ENCODE peak calls at places on chromosomes 13 and 19, in six cellular contexts. Y, R, N, L, I and J are unnamed samples.

GRCh38 chr19:38900816-38901215 is 1.0 kb downstream of the NFKBIB start:
- DNase-seq in Y (no peak), N (no peak), R (no peak), L (no peak), I (no peak), J (no peak)

GRCh38 chr19:6737284-6737872 is at the start of gene GPR108:
- DNase-seq in I (peak; percentile 99), L (peak; percentile 100), N (peak; percentile 99), R (peak; percentile 100), Y (peak; percentile 100), J (peak; percentile 99)

GRCh38 chr19:55179570-55180484 is at the start of gene SYT5:
- DNase-seq in I (peak; percentile 48), L (no peak), N (peak; percentile 45), R (no peak), Y (no peak), J (peak; percentile 69)

GRCh38 chr19:33670398-33670797 is 48.6 kb downstream of the CHST8 start:
- DNase-seq in N (no peak), Y (no peak), I (no peak), R (no peak), L (no peak), J (no peak)

GRCh38 chr13:101621099-101621498 is 168.6 kb downstream of the ITGBL1 start:
- DNase-seq in Y (no peak), L (no peak), I (no peak), N (no peak), R (no peak), J (no peak)

GRCh38 chr13:34349091-34349722 is 531.3 kb downstream of the RFC3 start:
- DNase-seq in R (no peak), L (peak; percentile 76), Y (peak; percentile 97), N (no peak), I (peak; percentile 41), J (no peak)

GRCh38 chr13:70162141-70162540 is 53.9 kb upstream of the KLHL1 start:
- DNase-seq in I (no peak), L (no peak), R (no peak), N (no peak), Y (no peak), J (no peak)

GRCh38 chr19:46955114-46955812 is 64.4 kb upstream of the NPAS1 start:
- DNase-seq in N (no peak), L (no peak), R (no peak), Y (peak; percentile 41), I (no peak), J (no peak)

GRCh38 chr19:35006342-35006998 is 6.3 kb downstream of the GRAMD1A start:
- DNase-seq in L (no peak), Y (peak; percentile 42), N (no peak), R (peak; percentile 74), I (no peak), J (no peak)

GRCh38 chr19:32197896-32198882 is 147.2 kb upstream of the ZNF507 start:
- DNase-seq in Y (no peak), R (no peak), I (no peak), N (no peak), L (no peak), J (no peak)

GRCh38 chr13:72638059-72638815 is 89.2 kb downstream of the MZT1 start:
- DNase-seq in N (no peak), I (no peak), Y (no peak), L (no peak), R (no peak), J (no peak)

GRCh38 chr13:33723365-33723764 is 94.6 kb upstream of the RFC3 start:
- DNase-seq in I (no peak), N (no peak), R (no peak), L (no peak), Y (peak; percentile 26), J (no peak)

GRCh38 chr13:83884141-83884540 is 1.9 kb upstream of the SLITRK1 start:
- DNase-seq in R (no peak), N (no peak), Y (peak; percentile 7), I (no peak), L (no peak), J (no peak)

GRCh38 chr13:72500851-72501250 is 226.6 kb downstream of the MZT1 start:
- DNase-seq in I (no peak), N (no peak), R (no peak), Y (no peak), L (no peak), J (no peak)

GRCh38 chr13:100349594-100349993 is 239.0 kb downstream of the GGACT start:
- DNase-seq in N (no peak), I (no peak), R (no peak), Y (no peak), L (no peak), J (no peak)

GRCh38 chr19:34767967-34768366 is 5.0 kb downstream of the ZNF599 start:
- DNase-seq in Y (no peak), I (no peak), N (no peak), R (no peak), L (no peak), J (no peak)

GRCh38 chr13:105410602-105411001 is 1124.9 kb downstream of the EFNB2 start:
- DNase-seq in I (peak; percentile 62), L (peak; percentile 25), N (no peak), R (peak; percentile 79), Y (peak; percentile 41), J (no peak)

GRCh38 chr13:79434578-79434977 is 28.5 kb upstream of the RBM26 start:
- DNase-seq in Y (peak; percentile 62), N (no peak), I (no peak), L (no peak), R (no peak), J (no peak)

GRCh38 chr19:9313756-9314155 is 4.1 kb upstream of the ZNF699 start:
- DNase-seq in I (no peak), L (no peak), R (no peak), N (no peak), Y (no peak), J (no peak)

GRCh38 chr19:39941615-39942507 is 7.4 kb upstream of the FCGBP start:
- DNase-seq in R (no peak), N (no peak), I (no peak), L (peak; percentile 43), Y (peak; percentile 15), J (peak; percentile 49)

GRCh38 chr13:110023729-110024645 is 237.6 kb upstream of the IRS2 start:
- DNase-seq in R (no peak), L (no peak), Y (peak; percentile 53), I (peak; percentile 47), N (no peak), J (no peak)

GRCh38 chr19:43768273-43769050 is 12.3 kb downstream of the KCNN4 start:
- DNase-seq in L (no peak), R (no peak), Y (peak; percentile 34), I (no peak), N (no peak), J (no peak)

GRCh38 chr19:14381689-14382474 is 638 bp downstream of the ADGRE5 start:
- DNase-seq in Y (peak; percentile 55), N (peak; percentile 59), R (peak; percentile 84), I (peak; percentile 40), L (no peak), J (peak; percentile 72)

GRCh38 chr13:21322988-21323387 is 136.1 kb downstream of the ZDHHC20 start:
- DNase-seq in R (no peak), L (no peak), Y (no peak), I (no peak), N (no peak), J (no peak)

GRCh38 chr13:30708541-30708940 is 26.8 kb upstream of the ALOX5AP start:
- DNase-seq in L (no peak), N (no peak), Y (no peak), I (no peak), R (no peak), J (no peak)

GRCh38 chr13:51444922-51445321 is 7.9 kb downstream of the INTS6 start:
- DNase-seq in L (no peak), I (no peak), N (no peak), R (no peak), Y (peak; percentile 72), J (no peak)
- TF ChIP-seq CTCF in L (no peak), I (peak; percentile 43), N (no peak), R (no peak), Y (peak; percentile 44), J (no peak)

GRCh38 chr19:19386373-19386869 is 19.1 kb upstream of the GATAD2A start:
- DNase-seq in Y (no peak), L (no peak), I (no peak), R (no peak), N (no peak), J (peak; percentile 39)
- TF ChIP-seq CTCF in Y (no peak), L (no peak), I (peak; percentile 6), R (no peak), N (no peak), J (no peak)

DNA sequence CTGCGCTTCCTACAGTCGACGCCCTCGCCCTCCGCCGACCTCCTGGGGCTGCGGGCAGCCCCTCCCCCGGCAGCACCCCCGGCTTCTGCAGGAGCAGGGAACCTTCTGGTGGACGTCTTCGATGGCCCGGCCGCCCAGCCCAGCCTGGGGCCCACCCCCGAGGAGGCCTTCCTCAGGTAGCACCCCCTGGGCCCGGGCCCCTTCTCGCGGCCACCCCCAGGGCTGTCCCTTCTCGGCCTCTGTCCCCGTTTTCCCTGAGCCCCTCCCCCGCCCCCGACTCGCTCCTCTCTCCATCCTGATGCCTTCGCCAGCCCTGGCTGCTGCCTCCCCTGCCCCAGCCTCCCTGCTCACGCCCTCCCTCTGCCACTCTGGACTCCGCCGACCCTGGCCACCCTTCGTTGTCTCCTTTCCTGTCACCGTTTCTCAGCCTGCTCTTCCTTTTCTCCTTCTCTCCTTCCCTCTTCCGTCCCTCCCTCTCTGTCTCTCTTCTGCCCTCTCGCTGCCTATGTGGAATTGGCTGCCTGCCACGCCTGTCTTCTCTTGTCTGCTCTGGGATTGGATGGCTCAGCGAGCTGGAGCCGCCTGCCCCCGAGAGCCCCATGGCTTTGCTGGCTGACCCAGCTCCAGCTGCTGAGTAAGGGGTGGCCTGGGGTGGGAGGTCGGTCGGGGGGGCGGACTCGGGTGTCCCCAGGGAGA is 11.0 kb downstream of the FUZ start:
- DNase-seq in I (peak; percentile 91), Y (peak; percentile 89), N (no peak), R (no peak), L (peak; percentile 73), J (no peak)
- TF ChIP-seq CTCF in I (peak; percentile 44), Y (peak; percentile 49), N (no peak), R (no peak), L (no peak), J (no peak)

GRCh38 chr13:20024706-20025105 is 66.2 kb downstream of the ZMYM2 start:
- DNase-seq in I (no peak), R (no peak), L (no peak), N (no peak), Y (no peak), J (no peak)

GRCh38 chr13:20033486-20033885 is 75.0 kb downstream of the ZMYM2 start:
- DNase-seq in N (no peak), R (no peak), Y (no peak), I (no peak), L (no peak), J (no peak)

GRCh38 chr13:20028953-20029352 is 70.4 kb downstream of the ZMYM2 start:
- DNase-seq in L (no peak), N (no peak), Y (no peak), I (no peak), R (no peak), J (no peak)
- TF ChIP-seq CTCF in L (no peak), N (no peak), Y (no peak), I (no peak), R (no peak), J (no peak)

GRCh38 chr19:48608798-48609263 is 2.3 kb downstream of the SPACA4 start:
- DNase-seq in N (no peak), L (no peak), Y (peak; percentile 48), I (no peak), R (no peak), J (no peak)
- TF ChIP-seq CTCF in N (peak; percentile 50), L (no peak), Y (peak; percentile 53), I (peak; percentile 49), R (no peak), J (peak; percentile 8)

GRCh38 chr19:12930002-12930645 is 3.4 kb downstream of the FARSA start:
- DNase-seq in L (no peak), N (no peak), R (no peak), Y (no peak), I (no peak), J (no peak)
- TF ChIP-seq CTCF in L (no peak), N (no peak), R (no peak), Y (no peak), I (no peak), J (no peak)